ENCODE peak calls at places on chromosomes 11 and 22, in nine cellular contexts. L is HT1080; R is activated CD8-positive, alpha-beta memory T cell treated with anti-CD3 and anti-CD28 coated beads for 1 hour; A is GM12878; T is nephron progenitor cell; C is Daoy; U is substantia nigra; E is C1 segment of cervical spinal cord; I is body of pancreas. D is an unnamed sample.

GRCh38 chr22:33538277-33538885 is 381.9 kb downstream of the LARGE1 start:
- DNase-seq in L (no peak), R (no peak), A (no peak), T (no peak), C (no peak), U (no peak), E (no peak), I (no peak), D (no peak)

GRCh38 chr22:46735747-46736608 is 2.1 kb downstream of the CERK start:
- DNase-seq in L (no peak), R (no peak), A (no peak), T (no peak), C (no peak), U (no peak), E (no peak), I (no peak), D (no peak)

GRCh38 chr11:27507561-27508322 is 1.2 kb upstream of the LIN7C start:
- DNase-seq in L (no peak), R (no peak), A (no peak), T (no peak), C (no peak), U (no peak), E (no peak), I (no peak), D (no peak)

GRCh38 chr22:49017769-49018330 is 809.8 kb downstream of the BRD1 start:
- DNase-seq in L (no peak), R (no peak), A (no peak), T (no peak), C (no peak), U (no peak), E (no peak), I (no peak), D (no peak)

GRCh38 chr22:19446603-19447387 is 716 bp downstream of the C22orf39 start:
- DNase-seq in L (no peak), R (no peak), A (no peak), T (no peak), C (no peak), U (no peak), E (no peak), I (peak), D (no peak)

GRCh38 chr11:61654397-61654829 is 25.8 kb upstream of the DAGLA start:
- DNase-seq in L (no peak), R (no peak), A (no peak), T (no peak), C (no peak), U (no peak), E (no peak), I (peak), D (no peak)

GRCh38 chr11:10294289-10294953 is 402 bp upstream of the SBF2 start:
- DNase-seq in L (no peak), R (no peak), A (no peak), T (peak), C (peak), U (no peak), E (peak), I (peak), D (no peak)

GRCh38 chr11:103110406-103110805 is 1.2 kb downstream of the DYNC2H1 start:
- DNase-seq in L (peak), R (no peak), A (no peak), T (no peak), C (no peak), U (no peak), E (no peak), I (no peak), D (no peak)

GRCh38 chr11:276219-276618 is 2.0 kb upstream of the NLRP6 start:
- DNase-seq in L (no peak), R (no peak), A (no peak), T (no peak), C (no peak), U (no peak), E (no peak), I (no peak), D (no peak)

GRCh38 chr11:104823638-104824037 is 74.6 kb downstream of the CASP12 start:
- DNase-seq in L (no peak), R (no peak), A (no peak), T (no peak), C (no peak), U (no peak), E (no peak), I (no peak), D (no peak)

GRCh38 chr22:35218079-35218478 is 39.2 kb upstream of the HMGXB4 start:
- DNase-seq in L (peak), R (no peak), A (no peak), T (no peak), C (peak), U (no peak), E (no peak), I (no peak), D (no peak)

GRCh38 chr22:50031189-50032091 is 18.9 kb upstream of the IL17REL start:
- DNase-seq in L (no peak), R (no peak), A (no peak), T (no peak), C (no peak), U (no peak), E (no peak), I (no peak), D (no peak)

GRCh38 chr11:32429477-32429876 is 5.9 kb downstream of the WT1 start:
- DNase-seq in L (no peak), R (no peak), A (no peak), T (peak), C (no peak), U (no peak), E (no peak), I (no peak), D (no peak)